ENCODE peak calls at places on chromosomes 4 and X, in ten cellular contexts. One of them, this sample, is unnamed.

GRCh38 chr4:182536221-182536620 is 293.0 kb downstream of the TENM3 start:
- DNase-seq in glutamatergic neuron: no peak
- DNase-seq in M059J: no peak
- DNase-seq in NCI-H2029: no peak
- DNase-seq in activated CD4-positive, alpha-beta T cell treated with anti-CD3 and anti-CD28 coated beads, Interleukin-2, amount 10 ng/mL, durations not matched to agents 7 days and 5 days: no peak
- DNase-seq in RCC 7860: no peak
- DNase-seq in NCI-H510A treated with DMSO at 0.1 percent for 48 hours: no peak
- DNase-seq in coronary artery: no peak
- DNase-seq in astrocyte of the cerebellum: no peak
- DNase-seq in amniotic stem cell: no peak
- DNase-seq in this sample: no peak

GRCh38 chr4:4333265-4333706 is 43.2 kb downstream of the ZBTB49 start:
- DNase-seq in glutamatergic neuron: no peak
- DNase-seq in M059J: peak
- DNase-seq in NCI-H2029: peak
- DNase-seq in activated CD4-positive, alpha-beta T cell treated with anti-CD3 and anti-CD28 coated beads, Interleukin-2, amount 10 ng/mL, durations not matched to agents 7 days and 5 days: no peak
- DNase-seq in RCC 7860: peak
- DNase-seq in NCI-H510A treated with DMSO at 0.1 percent for 48 hours: no peak
- DNase-seq in coronary artery: no peak
- DNase-seq in astrocyte of the cerebellum: peak
- DNase-seq in amniotic stem cell: no peak
- DNase-seq in this sample: peak

GRCh38 chr4:189664693-189665250 is 275.9 kb upstream of the FRG1 start:
- DNase-seq in glutamatergic neuron: no peak
- DNase-seq in M059J: no peak
- DNase-seq in NCI-H2029: no peak
- DNase-seq in activated CD4-positive, alpha-beta T cell treated with anti-CD3 and anti-CD28 coated beads, Interleukin-2, amount 10 ng/mL, durations not matched to agents 7 days and 5 days: no peak
- DNase-seq in RCC 7860: no peak
- DNase-seq in NCI-H510A treated with DMSO at 0.1 percent for 48 hours: no peak
- DNase-seq in coronary artery: no peak
- DNase-seq in astrocyte of the cerebellum: no peak
- DNase-seq in amniotic stem cell: no peak
- DNase-seq in this sample: no peak

GRCh38 chr4:176792348-176793059 is at the start of gene VEGFC:
- DNase-seq in glutamatergic neuron: peak
- DNase-seq in M059J: peak
- DNase-seq in NCI-H2029: no peak
- DNase-seq in activated CD4-positive, alpha-beta T cell treated with anti-CD3 and anti-CD28 coated beads, Interleukin-2, amount 10 ng/mL, durations not matched to agents 7 days and 5 days: peak
- DNase-seq in RCC 7860: peak
- DNase-seq in NCI-H510A treated with DMSO at 0.1 percent for 48 hours: peak
- DNase-seq in coronary artery: peak
- DNase-seq in astrocyte of the cerebellum: no peak
- DNase-seq in amniotic stem cell: peak
- DNase-seq in this sample: peak

GRCh38 chr4:143085224-143085623 is 99.5 kb upstream of the USP38 start:
- DNase-seq in glutamatergic neuron: no peak
- DNase-seq in M059J: no peak
- DNase-seq in NCI-H2029: no peak
- DNase-seq in activated CD4-positive, alpha-beta T cell treated with anti-CD3 and anti-CD28 coated beads, Interleukin-2, amount 10 ng/mL, durations not matched to agents 7 days and 5 days: no peak
- DNase-seq in RCC 7860: no peak
- DNase-seq in NCI-H510A treated with DMSO at 0.1 percent for 48 hours: no peak
- DNase-seq in coronary artery: no peak
- DNase-seq in astrocyte of the cerebellum: no peak
- DNase-seq in amniotic stem cell: peak
- DNase-seq in this sample: peak

GRCh38 chrX:23904096-23904495 is 3.6 kb downstream of the APOO start:
- DNase-seq in glutamatergic neuron: no peak
- DNase-seq in M059J: no peak
- DNase-seq in NCI-H2029: no peak
- DNase-seq in activated CD4-positive, alpha-beta T cell treated with anti-CD3 and anti-CD28 coated beads, Interleukin-2, amount 10 ng/mL, durations not matched to agents 7 days and 5 days: no peak
- DNase-seq in RCC 7860: no peak
- DNase-seq in NCI-H510A treated with DMSO at 0.1 percent for 48 hours: no peak
- DNase-seq in coronary artery: no peak
- DNase-seq in astrocyte of the cerebellum: no peak
- DNase-seq in amniotic stem cell: no peak
- DNase-seq in this sample: no peak

GRCh38 chr4:165506780-165507305 is 128.0 kb downstream of the CPE start:
- DNase-seq in glutamatergic neuron: no peak
- DNase-seq in M059J: no peak
- DNase-seq in NCI-H2029: no peak
- DNase-seq in activated CD4-positive, alpha-beta T cell treated with anti-CD3 and anti-CD28 coated beads, Interleukin-2, amount 10 ng/mL, durations not matched to agents 7 days and 5 days: no peak
- DNase-seq in RCC 7860: no peak
- DNase-seq in NCI-H510A treated with DMSO at 0.1 percent for 48 hours: no peak
- DNase-seq in coronary artery: no peak
- DNase-seq in astrocyte of the cerebellum: no peak
- DNase-seq in amniotic stem cell: no peak
- DNase-seq in this sample: no peak

GRCh38 chr4:25759101-25759500 is 103.5 kb downstream of the SLC34A2 start:
- DNase-seq in glutamatergic neuron: no peak
- DNase-seq in M059J: no peak
- DNase-seq in NCI-H2029: no peak
- DNase-seq in activated CD4-positive, alpha-beta T cell treated with anti-CD3 and anti-CD28 coated beads, Interleukin-2, amount 10 ng/mL, durations not matched to agents 7 days and 5 days: no peak
- DNase-seq in RCC 7860: no peak
- DNase-seq in NCI-H510A treated with DMSO at 0.1 percent for 48 hours: no peak
- DNase-seq in coronary artery: no peak
- DNase-seq in astrocyte of the cerebellum: no peak
- DNase-seq in amniotic stem cell: no peak
- DNase-seq in this sample: no peak

GRCh38 chr4:173332963-173333657 is 1.0 kb downstream of the HMGB2 start:
- DNase-seq in glutamatergic neuron: no peak
- DNase-seq in M059J: peak
- DNase-seq in NCI-H2029: no peak
- DNase-seq in activated CD4-positive, alpha-beta T cell treated with anti-CD3 and anti-CD28 coated beads, Interleukin-2, amount 10 ng/mL, durations not matched to agents 7 days and 5 days: no peak
- DNase-seq in RCC 7860: no peak
- DNase-seq in NCI-H510A treated with DMSO at 0.1 percent for 48 hours: no peak
- DNase-seq in coronary artery: no peak
- DNase-seq in astrocyte of the cerebellum: no peak
- DNase-seq in amniotic stem cell: no peak
- DNase-seq in this sample: peak

GRCh38 chr4:3659131-3659530 is 107.1 kb upstream of the ADRA2C start:
- DNase-seq in glutamatergic neuron: no peak
- DNase-seq in M059J: no peak
- DNase-seq in NCI-H2029: no peak
- DNase-seq in activated CD4-positive, alpha-beta T cell treated with anti-CD3 and anti-CD28 coated beads, Interleukin-2, amount 10 ng/mL, durations not matched to agents 7 days and 5 days: no peak
- DNase-seq in RCC 7860: no peak
- DNase-seq in NCI-H510A treated with DMSO at 0.1 percent for 48 hours: no peak
- DNase-seq in coronary artery: no peak
- DNase-seq in astrocyte of the cerebellum: no peak
- DNase-seq in amniotic stem cell: no peak
- DNase-seq in this sample: no peak

GRCh38 chrX:74232859-74233258 is 71.1 kb upstream of the ZCCHC13 start:
- DNase-seq in glutamatergic neuron: no peak
- DNase-seq in M059J: peak
- DNase-seq in NCI-H2029: no peak
- DNase-seq in activated CD4-positive, alpha-beta T cell treated with anti-CD3 and anti-CD28 coated beads, Interleukin-2, amount 10 ng/mL, durations not matched to agents 7 days and 5 days: no peak
- DNase-seq in RCC 7860: no peak
- DNase-seq in NCI-H510A treated with DMSO at 0.1 percent for 48 hours: no peak
- DNase-seq in coronary artery: no peak
- DNase-seq in astrocyte of the cerebellum: peak
- DNase-seq in amniotic stem cell: no peak
- DNase-seq in this sample: peak

GRCh38 chr4:74692973-74693372 is 101.3 kb downstream of the BTC start:
- DNase-seq in glutamatergic neuron: no peak
- DNase-seq in M059J: no peak
- DNase-seq in NCI-H2029: no peak
- DNase-seq in activated CD4-positive, alpha-beta T cell treated with anti-CD3 and anti-CD28 coated beads, Interleukin-2, amount 10 ng/mL, durations not matched to agents 7 days and 5 days: no peak
- DNase-seq in RCC 7860: no peak
- DNase-seq in NCI-H510A treated with DMSO at 0.1 percent for 48 hours: no peak
- DNase-seq in coronary artery: no peak
- DNase-seq in astrocyte of the cerebellum: no peak
- DNase-seq in amniotic stem cell: no peak
- DNase-seq in this sample: no peak

GRCh38 chr4:7365472-7366179 is 69.1 kb downstream of the PSAPL1 start:
- DNase-seq in glutamatergic neuron: no peak
- DNase-seq in M059J: no peak
- DNase-seq in NCI-H2029: peak
- DNase-seq in activated CD4-positive, alpha-beta T cell treated with anti-CD3 and anti-CD28 coated beads, Interleukin-2, amount 10 ng/mL, durations not matched to agents 7 days and 5 days: no peak
- DNase-seq in RCC 7860: no peak
- DNase-seq in NCI-H510A treated with DMSO at 0.1 percent for 48 hours: peak
- DNase-seq in coronary artery: no peak
- DNase-seq in astrocyte of the cerebellum: no peak
- DNase-seq in amniotic stem cell: no peak
- DNase-seq in this sample: no peak

GRCh38 chr4:15100994-15101695 is 98.9 kb downstream of the CPEB2 start:
- DNase-seq in glutamatergic neuron: no peak
- DNase-seq in M059J: peak
- DNase-seq in NCI-H2029: no peak
- DNase-seq in activated CD4-positive, alpha-beta T cell treated with anti-CD3 and anti-CD28 coated beads, Interleukin-2, amount 10 ng/mL, durations not matched to agents 7 days and 5 days: no peak
- DNase-seq in RCC 7860: no peak
- DNase-seq in NCI-H510A treated with DMSO at 0.1 percent for 48 hours: no peak
- DNase-seq in coronary artery: no peak
- DNase-seq in astrocyte of the cerebellum: no peak
- DNase-seq in amniotic stem cell: no peak
- DNase-seq in this sample: no peak

GRCh38 chrX:104013606-104014005 is at the start of gene H2BW1:
- DNase-seq in glutamatergic neuron: no peak
- DNase-seq in M059J: no peak
- DNase-seq in NCI-H2029: no peak
- DNase-seq in activated CD4-positive, alpha-beta T cell treated with anti-CD3 and anti-CD28 coated beads, Interleukin-2, amount 10 ng/mL, durations not matched to agents 7 days and 5 days: no peak
- DNase-seq in RCC 7860: no peak
- DNase-seq in NCI-H510A treated with DMSO at 0.1 percent for 48 hours: no peak
- DNase-seq in coronary artery: no peak
- DNase-seq in astrocyte of the cerebellum: no peak
- DNase-seq in amniotic stem cell: no peak
- DNase-seq in this sample: no peak

GRCh38 chr4:25113915-25114904 is 46.0 kb downstream of the SEPSECS start:
- DNase-seq in glutamatergic neuron: no peak
- DNase-seq in M059J: peak
- DNase-seq in NCI-H2029: no peak
- DNase-seq in activated CD4-positive, alpha-beta T cell treated with anti-CD3 and anti-CD28 coated beads, Interleukin-2, amount 10 ng/mL, durations not matched to agents 7 days and 5 days: no peak
- DNase-seq in RCC 7860: no peak
- DNase-seq in NCI-H510A treated with DMSO at 0.1 percent for 48 hours: no peak
- DNase-seq in coronary artery: no peak
- DNase-seq in astrocyte of the cerebellum: no peak
- DNase-seq in amniotic stem cell: no peak
- DNase-seq in this sample: peak

GRCh38 chrX:40734956-40735317 is 405 bp downstream of the MED14 start:
- DNase-seq in glutamatergic neuron: no peak
- DNase-seq in M059J: peak
- DNase-seq in NCI-H2029: no peak
- DNase-seq in activated CD4-positive, alpha-beta T cell treated with anti-CD3 and anti-CD28 coated beads, Interleukin-2, amount 10 ng/mL, durations not matched to agents 7 days and 5 days: peak
- DNase-seq in RCC 7860: no peak
- DNase-seq in NCI-H510A treated with DMSO at 0.1 percent for 48 hours: no peak
- DNase-seq in coronary artery: no peak
- DNase-seq in astrocyte of the cerebellum: no peak
- DNase-seq in amniotic stem cell: no peak
- DNase-seq in this sample: peak

GRCh38 chr4:55398461-55398860 is 2.7 kb downstream of the TMEM165 start:
- DNase-seq in glutamatergic neuron: no peak
- DNase-seq in M059J: peak
- DNase-seq in NCI-H2029: no peak
- DNase-seq in activated CD4-positive, alpha-beta T cell treated with anti-CD3 and anti-CD28 coated beads, Interleukin-2, amount 10 ng/mL, durations not matched to agents 7 days and 5 days: no peak
- DNase-seq in RCC 7860: peak
- DNase-seq in NCI-H510A treated with DMSO at 0.1 percent for 48 hours: no peak
- DNase-seq in coronary artery: no peak
- DNase-seq in astrocyte of the cerebellum: no peak
- DNase-seq in amniotic stem cell: no peak
- DNase-seq in this sample: peak

GRCh38 chr4:156378053-156378665 is 424.5 kb upstream of the CTSO start:
- DNase-seq in glutamatergic neuron: no peak
- DNase-seq in M059J: peak
- DNase-seq in NCI-H2029: no peak
- DNase-seq in activated CD4-positive, alpha-beta T cell treated with anti-CD3 and anti-CD28 coated beads, Interleukin-2, amount 10 ng/mL, durations not matched to agents 7 days and 5 days: no peak
- DNase-seq in RCC 7860: no peak
- DNase-seq in NCI-H510A treated with DMSO at 0.1 percent for 48 hours: no peak
- DNase-seq in coronary artery: no peak
- DNase-seq in astrocyte of the cerebellum: no peak
- DNase-seq in amniotic stem cell: no peak
- DNase-seq in this sample: peak

GRCh38 chrX:37287741-37288424 is 61.3 kb upstream of the PRRG1 start:
- DNase-seq in glutamatergic neuron: no peak
- DNase-seq in M059J: no peak
- DNase-seq in NCI-H2029: no peak
- DNase-seq in activated CD4-positive, alpha-beta T cell treated with anti-CD3 and anti-CD28 coated beads, Interleukin-2, amount 10 ng/mL, durations not matched to agents 7 days and 5 days: no peak
- DNase-seq in RCC 7860: no peak
- DNase-seq in NCI-H510A treated with DMSO at 0.1 percent for 48 hours: peak
- DNase-seq in coronary artery: no peak
- DNase-seq in astrocyte of the cerebellum: no peak
- DNase-seq in amniotic stem cell: no peak
- DNase-seq in this sample: no peak

GRCh38 chr4:113436360-113436759 is 325.2 kb downstream of the CAMK2D start:
- DNase-seq in glutamatergic neuron: no peak
- DNase-seq in M059J: peak
- DNase-seq in NCI-H2029: no peak
- DNase-seq in activated CD4-positive, alpha-beta T cell treated with anti-CD3 and anti-CD28 coated beads, Interleukin-2, amount 10 ng/mL, durations not matched to agents 7 days and 5 days: no peak
- DNase-seq in RCC 7860: no peak
- DNase-seq in NCI-H510A treated with DMSO at 0.1 percent for 48 hours: no peak
- DNase-seq in coronary artery: no peak
- DNase-seq in astrocyte of the cerebellum: peak
- DNase-seq in amniotic stem cell: peak
- DNase-seq in this sample: no peak

GRCh38 chr4:6840062-6840976 is 57.8 kb downstream of the KIAA0232 start:
- DNase-seq in glutamatergic neuron: no peak
- DNase-seq in M059J: peak
- DNase-seq in NCI-H2029: no peak
- DNase-seq in activated CD4-positive, alpha-beta T cell treated with anti-CD3 and anti-CD28 coated beads, Interleukin-2, amount 10 ng/mL, durations not matched to agents 7 days and 5 days: no peak
- DNase-seq in RCC 7860: no peak
- DNase-seq in NCI-H510A treated with DMSO at 0.1 percent for 48 hours: no peak
- DNase-seq in coronary artery: no peak
- DNase-seq in astrocyte of the cerebellum: peak
- DNase-seq in amniotic stem cell: no peak
- DNase-seq in this sample: no peak

GRCh38 chr4:8117278-8117682 is 41.3 kb downstream of the ABLIM2 start:
- DNase-seq in glutamatergic neuron: no peak
- DNase-seq in M059J: no peak
- DNase-seq in NCI-H2029: peak
- DNase-seq in activated CD4-positive, alpha-beta T cell treated with anti-CD3 and anti-CD28 coated beads, Interleukin-2, amount 10 ng/mL, durations not matched to agents 7 days and 5 days: peak
- DNase-seq in RCC 7860: no peak
- DNase-seq in NCI-H510A treated with DMSO at 0.1 percent for 48 hours: no peak
- DNase-seq in coronary artery: no peak
- DNase-seq in astrocyte of the cerebellum: no peak
- DNase-seq in amniotic stem cell: no peak
- DNase-seq in this sample: peak

GRCh38 chrX:40853004-40853815 is 117.9 kb upstream of the MED14 start:
- DNase-seq in glutamatergic neuron: no peak
- DNase-seq in M059J: no peak
- DNase-seq in NCI-H2029: no peak
- DNase-seq in activated CD4-positive, alpha-beta T cell treated with anti-CD3 and anti-CD28 coated beads, Interleukin-2, amount 10 ng/mL, durations not matched to agents 7 days and 5 days: no peak
- DNase-seq in RCC 7860: no peak
- DNase-seq in NCI-H510A treated with DMSO at 0.1 percent for 48 hours: no peak
- DNase-seq in coronary artery: no peak
- DNase-seq in astrocyte of the cerebellum: no peak
- DNase-seq in amniotic stem cell: no peak
- DNase-seq in this sample: no peak

GRCh38 chr4:141731481-141731880 is 95.1 kb downstream of the IL15 start:
- DNase-seq in glutamatergic neuron: no peak
- DNase-seq in M059J: no peak
- DNase-seq in NCI-H2029: no peak
- DNase-seq in activated CD4-positive, alpha-beta T cell treated with anti-CD3 and anti-CD28 coated beads, Interleukin-2, amount 10 ng/mL, durations not matched to agents 7 days and 5 days: no peak
- DNase-seq in RCC 7860: peak
- DNase-seq in NCI-H510A treated with DMSO at 0.1 percent for 48 hours: no peak
- DNase-seq in coronary artery: no peak
- DNase-seq in astrocyte of the cerebellum: no peak
- DNase-seq in amniotic stem cell: no peak
- DNase-seq in this sample: no peak

GRCh38 chrX:118780915-118781314 is 42.7 kb upstream of the ZCCHC12 start:
- DNase-seq in glutamatergic neuron: no peak
- DNase-seq in M059J: peak
- DNase-seq in NCI-H2029: no peak
- DNase-seq in activated CD4-positive, alpha-beta T cell treated with anti-CD3 and anti-CD28 coated beads, Interleukin-2, amount 10 ng/mL, durations not matched to agents 7 days and 5 days: no peak
- DNase-seq in RCC 7860: no peak
- DNase-seq in NCI-H510A treated with DMSO at 0.1 percent for 48 hours: no peak
- DNase-seq in coronary artery: no peak
- DNase-seq in astrocyte of the cerebellum: peak
- DNase-seq in amniotic stem cell: no peak
- DNase-seq in this sample: no peak

GRCh38 chrX:49212861-49213260 is 12.9 kb upstream of the SYP start:
- DNase-seq in glutamatergic neuron: no peak
- DNase-seq in M059J: no peak
- DNase-seq in NCI-H2029: no peak
- DNase-seq in activated CD4-positive, alpha-beta T cell treated with anti-CD3 and anti-CD28 coated beads, Interleukin-2, amount 10 ng/mL, durations not matched to agents 7 days and 5 days: no peak
- DNase-seq in RCC 7860: no peak
- DNase-seq in NCI-H510A treated with DMSO at 0.1 percent for 48 hours: no peak
- DNase-seq in coronary artery: no peak
- DNase-seq in astrocyte of the cerebellum: no peak
- DNase-seq in amniotic stem cell: no peak
- DNase-seq in this sample: no peak